ENCODE peak calls at places on chromosomes 13 and 19, in four cellular contexts. Y, V, L and B are unnamed samples.

GRCh38 chr13:44218501-44219240 is 155.0 kb upstream of the SERP2 start:
- DNase-seq in Y (peak; percentile 74), V (no peak), L (no peak), B (no peak)

GRCh38 chr19:17185590-17185989 is 29.6 kb upstream of the USE1 start:
- DNase-seq in Y (no peak), V (no peak), L (no peak), B (no peak)

GRCh38 chr13:73741111-73741510 is 393.1 kb downstream of the KLF12 start:
- DNase-seq in Y (no peak), V (no peak), L (no peak), B (no peak)

GRCh38 chr13:57629821-57630235 is 1.7 kb upstream of the PCDH17 start:
- DNase-seq in Y (peak; percentile 93), V (peak; percentile 98), L (peak; percentile 84), B (peak; percentile 45)

GRCh38 chr13:66069570-66069969 is 1160.6 kb downstream of the PCDH9 start:
- DNase-seq in Y (peak; percentile 5), V (no peak), L (no peak), B (no peak)

GRCh38 chr13:36872621-36873020 is 47.4 kb downstream of the SMAD9 start:
- DNase-seq in Y (no peak), V (peak; percentile 51), L (no peak), B (no peak)

GRCh38 chr19:41619018-41619571 is 7.8 kb downstream of the CEACAM4 start:
- DNase-seq in Y (no peak), V (peak; percentile 18), L (no peak), B (no peak)

GRCh38 chr13:27455331-27455855 is 5.0 kb upstream of the MTIF3 start:
- DNase-seq in Y (peak; percentile 30), V (peak; percentile 47), L (no peak), B (peak; percentile 34)

GRCh38 chr19:46756544-46756888 is 10.3 kb upstream of the STRN4 start:
- DNase-seq in Y (no peak), V (no peak), L (no peak), B (no peak)

GRCh38 chr19:54153731-54154326 is 5.7 kb downstream of the LENG1 start:
- DNase-seq in Y (no peak), V (no peak), L (no peak), B (no peak)

GRCh38 chr19:14450168-14450874 is 17.2 kb downstream of the PKN1 start:
- DNase-seq in Y (no peak), V (peak; percentile 99), L (no peak), B (peak; percentile 62)

GRCh38 chr13:73608731-73609485 is 525.3 kb downstream of the KLF12 start:
- DNase-seq in Y (no peak), V (no peak), L (no peak), B (no peak)

GRCh38 chr19:30132312-30133075 is 190.5 kb downstream of the URI1 start:
- DNase-seq in Y (no peak), V (no peak), L (peak; percentile 67), B (no peak)

GRCh38 chr19:39224910-39225309 is 19.9 kb downstream of the IFNL3 start:
- DNase-seq in Y (no peak), V (peak; percentile 55), L (no peak), B (no peak)

GRCh38 chr13:74773263-74773662 is 639.1 kb upstream of the KLF12 start:
- DNase-seq in Y (no peak), V (no peak), L (no peak), B (no peak)

GRCh38 chr19:19900574-19901444 is at the start of gene ZNF93:
- DNase-seq in Y (peak; percentile 98), V (peak; percentile 98), L (peak; percentile 93), B (peak; percentile 92)
- H3K27ac ChIP-seq in Y (peak within 1 kb of the TSS; percentile 71), V (peak within 1 kb of the TSS; percentile 84), L (peak within 1 kb of the TSS; percentile 78), B (peak within 1 kb of the TSS; percentile 66)

GRCh38 chr19:1272423-1273262 is 2.7 kb upstream of the FAM174C start:
- DNase-seq in Y (no peak), V (no peak), L (no peak), B (no peak)
- H3K27ac ChIP-seq in Y (peak overlapping the region; percentile 34), V (no peak overlapping the region), L (peak overlapping the region; percentile 43), B (no peak overlapping the region)

GRCh38 chr19:49335784-49336481 is 727 bp downstream of the CD37 start:
- DNase-seq in Y (no peak), V (no peak), L (peak; percentile 65), B (peak; percentile 41)
- H3K27ac ChIP-seq in Y (no peak overlapping the region), V (no peak overlapping the region), L (peak overlapping the region; percentile 89), B (peak overlapping the region; percentile 86)

GRCh38 chr13:33490461-33491327 is 205.1 kb upstream of the STARD13 start:
- DNase-seq in Y (no peak), V (peak; percentile 86), L (no peak), B (no peak)

GRCh38 chr13:33497146-33497845 is 211.7 kb upstream of the STARD13 start:
- DNase-seq in Y (peak; percentile 54), V (no peak), L (no peak), B (no peak)

GRCh38 chr13:33493672-33494365 is 208.3 kb upstream of the STARD13 start:
- DNase-seq in Y (no peak), V (no peak), L (no peak), B (no peak)

GRCh38 chr13:33494596-33495214 is 209.2 kb upstream of the STARD13 start:
- DNase-seq in Y (peak; percentile 87), V (no peak), L (no peak), B (no peak)

GRCh38 chr13:33496336-33496735 is 210.8 kb upstream of the STARD13 start:
- DNase-seq in Y (no peak), V (no peak), L (no peak), B (no peak)
- H3K27ac ChIP-seq in Y (no peak overlapping the region), V (no peak overlapping the region), L (no peak overlapping the region), B (no peak overlapping the region)

GRCh38 chr19:3719868-3720532 is 11.8 kb downstream of the TJP3 start:
- DNase-seq in Y (no peak), V (no peak), L (no peak), B (no peak)
- H3K27ac ChIP-seq in Y (no peak overlapping the region), V (no peak overlapping the region), L (no peak overlapping the region), B (no peak overlapping the region)

GRCh38 chr19:45590300-45591003 is 5.8 kb upstream of the OPA3 start:
- DNase-seq in Y (no peak), V (no peak), L (no peak), B (no peak)

GRCh38 chr19:45591004-45591637 is 6.5 kb upstream of the OPA3 start:
- DNase-seq in Y (peak; percentile 45), V (peak; percentile 89), L (peak; percentile 89), B (no peak)

GRCh38 chr19:45591638-45592005 is 7.0 kb upstream of the OPA3 start:
- DNase-seq in Y (no peak), V (no peak), L (no peak), B (no peak)

GRCh38 chr19:45587873-45588272 is 3.3 kb upstream of the OPA3 start:
- DNase-seq in Y (no peak), V (no peak), L (no peak), B (no peak)

GRCh38 chr19:45589768-45590167 is 5.2 kb upstream of the OPA3 start:
- DNase-seq in Y (no peak), V (no peak), L (no peak), B (no peak)
- H3K27ac ChIP-seq in Y (no peak overlapping the region), V (no peak overlapping the region), L (no peak overlapping the region), B (no peak overlapping the region)